ENCODE peak calls at places on chromosomes 11 and 22, in eight cellular contexts. P is choroid plexus epithelial cell, F is mammary epithelial cell, J is colonic mucosa, T is heart right ventricle, G is RWPE1, Y is astrocyte of the cerebellum, Z is AG10803. R is an unnamed sample.

GRCh38 chr11:134655189-134655937 is 243.3 kb upstream of the B3GAT1 start:
- DNase-seq in J (peak), T (no peak), Y (no peak), P (no peak), Z (no peak), F (no peak), G (no peak), R (peak)

GRCh38 chr11:61911701-61912529 is 5.5 kb downstream of the RAB3IL1 start:
- DNase-seq in J (peak), F (no peak), G (no peak), Y (no peak), T (peak), P (no peak), Z (no peak), R (no peak)

GRCh38 chr11:27723685-27724084 is 23.4 kb upstream of the BDNF start:
- DNase-seq in Z (peak), P (peak), F (no peak), J (no peak), Y (no peak), T (no peak), G (no peak), R (no peak)

GRCh38 chr11:70547821-70548670 is 149.7 kb downstream of the CTTN start:
- DNase-seq in G (no peak), P (no peak), F (no peak), J (peak), Z (no peak), Y (no peak), T (peak), R (no peak)

GRCh38 chr11:16321148-16321547 is 35.2 kb downstream of the SOX6 start:
- DNase-seq in Y (no peak), F (peak), Z (no peak), G (peak), P (no peak), J (no peak), T (no peak), R (no peak)

GRCh38 chr11:8697056-8697455 is 14.5 kb downstream of the RPL27A start:
- DNase-seq in T (no peak), P (no peak), Y (no peak), G (no peak), J (no peak), F (no peak), Z (no peak), R (no peak)

GRCh38 chr11:83459802-83460201 is 173.6 kb upstream of the CCDC90B start:
- DNase-seq in J (no peak), Z (no peak), P (peak), T (no peak), G (no peak), Y (no peak), F (no peak), R (no peak)

GRCh38 chr11:121933694-121934093 is 182.3 kb downstream of the BLID start:
- DNase-seq in T (no peak), Z (no peak), J (no peak), P (peak), Y (no peak), F (peak), G (peak), R (no peak)

GRCh38 chr11:113249491-113249763 is 65.0 kb upstream of the TTC12 start:
- DNase-seq in Y (no peak), G (no peak), F (no peak), Z (peak), T (no peak), P (peak), J (no peak), R (no peak)

GRCh38 chr11:92697461-92698314 is 271.8 kb upstream of the MTNR1B start:
- DNase-seq in G (no peak), J (no peak), Y (no peak), F (no peak), T (no peak), P (no peak), Z (peak), R (no peak)

GRCh38 chr11:2296913-2297622 is 4.7 kb downstream of the C11orf21 start:
- DNase-seq in Y (no peak), J (no peak), P (no peak), T (no peak), F (no peak), G (no peak), Z (no peak), R (peak)

GRCh38 chr11:36160115-36160514 is 129.1 kb downstream of the COMMD9 start:
- DNase-seq in T (no peak), Y (no peak), G (no peak), F (no peak), J (no peak), Z (no peak), P (no peak), R (no peak)

GRCh38 chr11:104036603-104037394 is at the start of gene DDI1:
- DNase-seq in Y (no peak), T (no peak), G (no peak), F (no peak), Z (no peak), P (no peak), J (no peak), R (no peak)

GRCh38 chr11:64010783-64011182 is 24.5 kb downstream of the OTUB1 start:
- DNase-seq in F (no peak), Z (no peak), P (no peak), G (no peak), Y (no peak), J (no peak), T (no peak), R (no peak)

GRCh38 chr11:64009710-64010109 is 23.5 kb downstream of the OTUB1 start:
- DNase-seq in J (no peak), Z (no peak), T (no peak), P (no peak), F (no peak), G (no peak), Y (no peak), R (no peak)

GRCh38 chr11:64009234-64009633 is 23.0 kb downstream of the OTUB1 start:
- DNase-seq in Y (no peak), J (no peak), G (no peak), T (no peak), P (no peak), Z (no peak), F (no peak), R (no peak)

GRCh38 chr11:64013141-64013896 is 22.4 kb upstream of the FLRT1 start:
- DNase-seq in J (no peak), F (no peak), Y (no peak), G (no peak), Z (no peak), T (no peak), P (no peak), R (no peak)

DNA sequence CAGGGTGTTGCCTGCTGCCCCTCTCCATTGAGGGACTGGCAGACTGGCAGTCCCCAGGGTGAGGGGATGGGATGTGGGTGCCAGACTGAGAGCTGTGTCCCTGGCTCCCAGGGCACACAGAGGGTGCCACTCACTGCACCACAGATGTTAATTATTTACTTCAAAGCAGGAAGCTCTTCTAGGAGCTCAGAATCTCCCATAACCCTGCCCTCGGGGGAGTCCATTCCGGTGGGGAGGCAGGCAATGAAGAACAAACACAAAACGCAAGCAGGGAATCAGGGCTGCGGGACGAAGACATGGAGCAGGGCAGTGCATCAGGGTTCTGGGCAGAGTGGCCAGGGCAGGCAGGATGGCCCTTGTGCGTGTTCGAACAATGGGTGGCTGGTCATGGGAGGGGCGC is 24.4 kb upstream of the FLRT1 start:
- DNase-seq in G (no peak), J (no peak), T (no peak), Z (no peak), P (no peak), Y (no peak), F (no peak), R (no peak)
- TF ChIP-seq CTCF in G (no peak), J (no peak), T (no peak), Z (no peak), P (no peak), Y (no peak), F (no peak), R (no peak)

GRCh38 chr22:29609139-29609538 is 5.7 kb downstream of the NF2 start:
- DNase-seq in P (peak), F (no peak), Y (no peak), G (no peak), T (no peak), Z (no peak), J (no peak), R (no peak)
- TF ChIP-seq CTCF in P (peak), F (peak), Y (peak), G (no peak), T (no peak), Z (peak), J (no peak), R (peak)

DNA sequence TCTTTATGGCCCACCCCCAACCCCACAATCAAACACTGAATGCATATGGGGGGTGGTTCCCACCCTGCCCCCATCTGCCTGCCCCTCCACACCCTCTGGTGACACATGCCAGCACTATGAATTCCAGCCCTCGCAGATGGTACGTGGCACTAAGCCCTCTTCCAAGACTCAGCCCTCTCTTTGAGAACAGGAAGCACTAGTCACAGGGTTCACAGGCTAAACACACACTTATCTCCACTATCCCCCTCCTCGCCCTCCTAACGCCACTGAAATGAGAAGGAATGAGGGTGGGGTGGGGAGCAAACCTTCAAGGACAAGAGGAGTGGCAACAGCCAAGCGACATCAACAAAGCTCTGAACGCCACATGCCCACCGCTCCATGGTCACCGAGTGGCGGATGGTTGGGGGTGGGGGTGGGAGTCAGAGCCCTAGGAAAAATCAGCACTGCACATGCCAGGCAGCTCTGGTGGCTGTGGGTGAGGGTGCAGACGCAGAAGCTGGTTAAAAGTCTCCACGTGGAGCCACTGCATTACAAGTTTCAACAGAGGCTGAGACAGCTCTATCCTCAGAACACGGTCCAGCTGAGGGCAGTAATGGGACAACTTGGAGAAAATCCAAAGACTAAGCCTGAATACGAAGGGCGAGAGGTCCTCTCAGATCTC is 33.6 kb downstream of the TMEM184B start:
- DNase-seq in G (peak), Z (peak), F (peak), P (peak), T (no peak), J (no peak), Y (no peak), R (no peak)
- TF ChIP-seq CTCF in G (peak), Z (peak), F (peak), P (peak), T (no peak), J (no peak), Y (peak), R (peak)

DNA sequence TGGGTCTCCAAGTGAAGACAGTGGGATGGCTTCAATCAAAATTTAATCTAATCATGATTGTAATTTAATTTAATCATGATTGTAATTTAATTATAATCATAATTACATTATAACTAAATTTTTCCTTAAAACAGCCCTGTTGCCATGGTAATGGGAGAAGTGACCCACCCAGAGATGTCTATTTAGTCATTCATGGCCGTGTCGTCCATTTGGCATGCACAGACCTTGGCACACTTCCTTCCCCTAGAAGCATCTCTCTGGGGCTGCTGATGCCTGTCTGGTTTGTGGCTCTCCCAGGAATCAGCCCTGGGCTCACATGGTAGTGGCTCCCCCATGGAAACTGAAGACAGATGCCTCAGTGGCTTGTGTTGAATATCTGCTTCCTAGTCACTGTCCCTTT is 27.0 kb downstream of the P4HA3 start:
- DNase-seq in G (no peak), P (no peak), Z (no peak), T (no peak), J (no peak), Y (no peak), F (no peak), R (no peak)
- TF ChIP-seq CTCF in G (no peak), P (no peak), Z (no peak), T (no peak), J (no peak), Y (no peak), F (no peak), R (no peak)

GRCh38 chr11:1283906-1284305 is 25.5 kb downstream of the TOLLIP start:
- DNase-seq in P (no peak), Z (no peak), Y (no peak), J (no peak), G (no peak), F (no peak), T (no peak), R (no peak)
- TF ChIP-seq CTCF in P (no peak), Z (no peak), Y (no peak), J (no peak), G (no peak), F (no peak), T (no peak), R (no peak)

GRCh38 chr22:26585104-26585790 is 4.7 kb downstream of the TPST2 start:
- DNase-seq in F (peak), G (peak), Y (peak), Z (peak), J (no peak), P (peak), T (peak), R (no peak)
- TF ChIP-seq CTCF in F (peak), G (no peak), Y (peak), Z (peak), J (no peak), P (peak), T (no peak), R (peak)

GRCh38 chr22:47189056-47189916 is 426.8 kb downstream of the TBC1D22A start:
- DNase-seq in G (no peak), Z (no peak), F (no peak), T (no peak), J (no peak), Y (no peak), P (no peak), R (peak)
- TF ChIP-seq CTCF in G (no peak), Z (no peak), F (no peak), T (no peak), J (no peak), Y (no peak), P (no peak), R (no peak)

GRCh38 chr11:116590844-116591575 is 181.8 kb downstream of the BUD13 start:
- DNase-seq in T (no peak), F (no peak), Z (no peak), Y (no peak), G (no peak), P (no peak), J (no peak), R (no peak)

GRCh38 chr11:116598036-116598435 is 174.8 kb downstream of the BUD13 start:
- DNase-seq in Y (no peak), T (no peak), J (no peak), G (no peak), Z (no peak), P (no peak), F (no peak), R (no peak)

GRCh38 chr11:116596346-116597260 is 176.2 kb downstream of the BUD13 start:
- DNase-seq in J (no peak), Y (no peak), P (no peak), T (no peak), G (no peak), Z (no peak), F (no peak), R (no peak)

GRCh38 chr11:116598556-116598955 is 174.2 kb downstream of the BUD13 start:
- DNase-seq in J (no peak), P (no peak), Z (no peak), F (no peak), T (no peak), G (no peak), Y (no peak), R (no peak)

DNA sequence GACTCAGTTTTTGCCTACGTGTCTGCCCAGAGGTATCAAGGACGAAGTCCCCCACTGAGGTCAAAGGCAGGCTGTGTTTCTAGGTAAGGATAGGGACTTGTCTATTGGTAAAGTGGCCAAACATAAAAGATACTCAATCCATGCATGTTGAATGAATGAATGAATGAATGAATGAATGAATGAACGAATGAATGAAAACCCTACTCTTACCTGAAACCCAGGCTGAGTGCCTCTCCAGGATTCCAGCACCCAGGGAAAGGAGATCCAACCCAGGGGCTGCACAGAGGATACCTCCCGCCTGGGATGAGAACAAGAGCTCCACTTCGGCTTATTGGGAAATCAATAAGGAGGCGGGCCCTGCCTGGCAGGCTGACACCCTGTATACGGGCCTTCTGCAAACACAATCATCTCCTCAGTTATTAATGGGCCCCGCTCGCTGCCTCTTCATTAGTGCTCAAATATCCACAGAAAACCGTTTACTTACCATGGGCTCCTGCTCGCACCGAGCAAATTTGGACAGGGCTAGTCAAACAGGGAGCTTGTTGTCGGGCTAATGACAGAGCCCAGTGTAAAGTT is 177.4 kb downstream of the BUD13 start:
- DNase-seq in P (no peak), T (no peak), Y (no peak), Z (no peak), J (no peak), F (no peak), G (no peak), R (no peak)
- TF ChIP-seq CTCF in P (no peak), T (no peak), Y (no peak), Z (no peak), J (no peak), F (no peak), G (no peak), R (no peak)

DNA sequence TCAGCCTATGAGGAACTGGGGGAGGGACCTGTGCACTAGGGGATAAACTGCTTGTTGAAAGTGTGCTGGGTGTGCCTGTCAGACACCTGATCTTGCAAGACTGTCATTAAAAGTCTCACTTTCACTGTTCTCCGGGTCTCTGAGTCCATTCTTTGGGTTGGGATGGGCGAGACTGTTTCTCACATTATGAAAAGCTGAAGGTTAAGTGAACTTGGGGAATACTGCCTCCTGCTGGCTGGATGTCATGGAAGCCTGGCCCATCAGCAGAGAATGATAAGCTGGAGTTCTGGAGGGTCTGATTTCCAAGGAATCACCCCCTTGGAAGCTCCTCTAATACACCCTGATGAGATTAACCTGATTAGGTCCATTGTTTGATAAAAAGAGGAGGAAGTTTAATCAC is 9.0 kb upstream of the VPREB1 start:
- DNase-seq in P (peak), Y (no peak), Z (no peak), G (no peak), T (no peak), J (peak), F (peak), R (no peak)
- TF ChIP-seq CTCF in P (peak), Y (peak), Z (peak), G (no peak), T (no peak), J (peak), F (peak), R (peak)

DNA sequence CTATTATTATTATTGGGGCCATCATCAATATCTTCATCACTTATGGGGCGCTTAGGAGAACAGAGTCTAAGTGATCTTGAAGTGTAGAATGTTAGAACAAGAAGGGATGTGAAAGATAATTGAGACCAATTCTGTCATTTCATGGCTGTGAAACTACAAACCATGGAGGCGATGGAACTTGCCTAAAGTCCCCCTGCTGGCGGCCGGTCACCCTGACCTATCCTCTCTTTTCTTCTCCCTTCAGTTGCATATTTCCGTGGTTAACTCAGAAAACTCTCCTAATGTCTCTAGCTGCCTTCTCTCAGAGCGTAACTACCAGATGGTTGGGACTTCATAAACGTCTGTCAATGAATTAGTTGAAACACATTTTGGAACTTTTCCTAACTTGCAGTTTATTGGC is 6.6 kb upstream of the OR4B1 start:
- DNase-seq in P (peak), T (no peak), Z (peak), Y (no peak), G (no peak), J (no peak), F (no peak), R (no peak)
- TF ChIP-seq CTCF in P (peak), T (no peak), Z (peak), Y (no peak), G (no peak), J (no peak), F (no peak), R (no peak)

R was measured in osteocyte.